ENCODE peak calls at places on chromosomes 4 and X, in five cellular contexts. H, F, O, W and D are unnamed samples.

GRCh38 chr4:11748169-11748872 is 319.6 kb upstream of the HS3ST1 start:
- DNase-seq in H (peak), F (no peak), O (no peak), W (no peak), D (no peak)

GRCh38 chr4:70815370-70815769 is 24.3 kb downstream of the GRSF1 start:
- DNase-seq in H (no peak), F (no peak), O (no peak), W (no peak), D (no peak)

GRCh38 chrX:123923211-123923610 is 38.3 kb upstream of the STAG2 start:
- DNase-seq in H (no peak), F (no peak), O (no peak), W (no peak), D (no peak)

GRCh38 chrX:136870064-136870463 is 10.5 kb downstream of the RBMX start:
- DNase-seq in H (no peak), F (no peak), O (no peak), W (no peak), D (no peak)

GRCh38 chr4:13529130-13529919 is 15.0 kb downstream of the NKX3-2 start:
- DNase-seq in H (no peak), F (no peak), O (no peak), W (no peak), D (no peak)

GRCh38 chr4:104416725-104417363 is 77.8 kb downstream of the CXXC4 start:
- DNase-seq in H (no peak), F (no peak), O (no peak), W (no peak), D (no peak)

GRCh38 chr4:75087416-75087815 is 154.5 kb downstream of the PARM1 start:
- DNase-seq in H (no peak), F (no peak), O (no peak), W (no peak), D (no peak)

GRCh38 chr4:74583066-74583700 is 138.2 kb downstream of the AREG start:
- DNase-seq in H (no peak), F (no peak), O (no peak), W (no peak), D (no peak)

GRCh38 chr4:152709675-152710438 is 30.1 kb upstream of the TMEM154 start:
- DNase-seq in H (no peak), F (peak), O (no peak), W (no peak), D (no peak)

GRCh38 chr4:3310301-3311094 is 17.7 kb downstream of the RGS12 start:
- DNase-seq in H (no peak), F (peak), O (no peak), W (no peak), D (no peak)

GRCh38 chr4:180455226-180455625 is 1788.0 kb upstream of the TENM3 start:
- DNase-seq in H (peak), F (no peak), O (no peak), W (no peak), D (no peak)

GRCh38 chr4:130545596-130545995 is 1449.6 kb downstream of the C4orf33 start:
- DNase-seq in H (no peak), F (no peak), O (no peak), W (no peak), D (no peak)

GRCh38 chrX:42678133-42678532 is 99.8 kb downstream of the PPP1R2C start:
- DNase-seq in H (no peak), F (no peak), O (no peak), W (no peak), D (no peak)

GRCh38 chrX:153642655-153643430 is 4.2 kb upstream of the DUSP9 start:
- DNase-seq in H (peak), F (peak), O (no peak), W (no peak), D (no peak)

GRCh38 chr4:94409947-94410346 is 41.8 kb upstream of the PDLIM5 start:
- DNase-seq in H (no peak), F (no peak), O (no peak), W (no peak), D (no peak)

GRCh38 chr4:83065268-83065667 is 30.3 kb downstream of the COPS4 start:
- DNase-seq in H (no peak), F (no peak), O (no peak), W (no peak), D (no peak)

GRCh38 chrX:19863237-19864223 is 23.9 kb downstream of the SH3KBP1 start:
- DNase-seq in H (no peak), F (no peak), O (no peak), W (no peak), D (no peak)

GRCh38 chr4:8427761-8428287 is 12.7 kb downstream of the ACOX3 start:
- DNase-seq in H (no peak), F (no peak), O (peak), W (peak), D (no peak)

GRCh38 chr4:69833251-69833650 is 26.7 kb downstream of the SULT1E1 start:
- DNase-seq in H (no peak), F (no peak), O (no peak), W (no peak), D (no peak)

GRCh38 chr4:1775731-1776500 is 17.2 kb upstream of the FGFR3 start:
- DNase-seq in H (no peak), F (no peak), O (peak), W (no peak), D (no peak)

GRCh38 chr4:56460085-56460484 is 7.3 kb upstream of the SRP72 start:
- DNase-seq in H (no peak), F (no peak), O (no peak), W (no peak), D (no peak)

GRCh38 chr4:159881158-159881557 is 778.3 kb downstream of the RAPGEF2 start:
- DNase-seq in H (no peak), F (no peak), O (no peak), W (no peak), D (no peak)

GRCh38 chrX:107831071-107831470 is 5.4 kb downstream of the MID2 start:
- DNase-seq in H (no peak), F (no peak), O (no peak), W (no peak), D (no peak)

GRCh38 chr4:174016251-174016650 is 267.2 kb downstream of the FBXO8 start:
- DNase-seq in H (no peak), F (no peak), O (no peak), W (no peak), D (no peak)

GRCh38 chrX:100797359-100797758 is 22.8 kb upstream of the CSTF2 start:
- DNase-seq in H (no peak), F (no peak), O (no peak), W (no peak), D (no peak)

GRCh38 chr4:3703677-3704521 is 62.3 kb upstream of the ADRA2C start:
- DNase-seq in H (peak), F (no peak), O (no peak), W (peak), D (no peak)

GRCh38 chr4:76365636-76366035 is 55.3 kb downstream of the CCDC158 start:
- DNase-seq in H (no peak), F (no peak), O (no peak), W (no peak), D (no peak)

GRCh38 chr4:39025552-39026085 is 6.6 kb downstream of the TMEM156 start:
- DNase-seq in H (no peak), F (no peak), O (no peak), W (no peak), D (no peak)

GRCh38 chrX:17067534-17067933 is 121.1 kb downstream of the REPS2 start:
- DNase-seq in H (no peak), F (no peak), O (no peak), W (no peak), D (no peak)

GRCh38 chr4:141871086-141871485 is 234.7 kb downstream of the IL15 start:
- DNase-seq in H (no peak), F (no peak), O (no peak), W (no peak), D (no peak)

GRCh38 chr4:52822583-52823477 is 39.3 kb upstream of the RASL11B start:
- DNase-seq in H (no peak), F (no peak), O (no peak), W (no peak), D (no peak)

GRCh38 chr4:26542996-26543395 is 40.9 kb upstream of the TBC1D19 start:
- DNase-seq in H (no peak), F (no peak), O (no peak), W (no peak), D (no peak)

GRCh38 chr4:156718226-156718625 is 253.4 kb downstream of the PDGFC start:
- DNase-seq in H (no peak), F (no peak), O (no peak), W (no peak), D (no peak)

GRCh38 chr4:4866124-4866832 is 6.8 kb downstream of the MSX1 start:
- DNase-seq in H (no peak), F (no peak), O (no peak), W (no peak), D (no peak)

GRCh38 chr4:165905405-165906027 is 32.5 kb downstream of the TLL1 start:
- DNase-seq in H (no peak), F (no peak), O (no peak), W (no peak), D (no peak)

GRCh38 chr4:55781809-55782208 is 37.8 kb upstream of the EXOC1L start:
- DNase-seq in H (no peak), F (no peak), O (no peak), W (no peak), D (no peak)

GRCh38 chrX:107827137-107827831 is 1.6 kb downstream of the MID2 start:
- DNase-seq in H (no peak), F (no peak), O (no peak), W (no peak), D (no peak)